ENCODE peak calls at places on chromosomes 16 and 17, in seven cellular contexts. A is OCI-LY7, W is dorsolateral prefrontal cortex, R is psoas muscle, D is heart left ventricle, P is ovary, U is stomach. N is an unnamed sample.
A peak's percentile ranks its signal among the peaks of the same experiment; 100 is the strongest.

GRCh38 chr16:17578921-17579876 is 108.4 kb upstream of the XYLT1 start:
- DNase-seq in A (peak; percentile 71), W (no peak), R (peak; percentile 21), D (peak; percentile 30), P (peak; percentile 35), U (peak; percentile 57), N (peak; percentile 62)

GRCh38 chr16:8959921-8960787 is 3.6 kb downstream of the USP7 start:
- DNase-seq in A (peak; percentile 49), W (no peak), R (no peak), D (no peak), P (peak; percentile 36), U (no peak), N (no peak)

GRCh38 chr17:70336411-70336810 is 167.1 kb downstream of the KCNJ2 start:
- DNase-seq in A (no peak), W (no peak), R (no peak), D (no peak), P (no peak), U (no peak), N (no peak)

GRCh38 chr16:20326336-20326735 is 977 bp downstream of the GP2 start:
- DNase-seq in A (no peak), W (no peak), R (no peak), D (no peak), P (no peak), U (no peak), N (no peak)

GRCh38 chr17:57011482-57012015 is 33.6 kb downstream of the SCPEP1 start:
- DNase-seq in A (no peak), W (no peak), R (no peak), D (no peak), P (no peak), U (no peak), N (no peak)

GRCh38 chr17:46027326-46028325 is 28.6 kb downstream of the STH start:
- DNase-seq in A (no peak), W (no peak), R (no peak), D (no peak), P (no peak), U (no peak), N (no peak)

GRCh38 chr16:81035975-81036750 is 521 bp downstream of the ATMIN start:
- DNase-seq in A (peak; percentile 72), W (peak; percentile 42), R (peak; percentile 34), D (peak; percentile 43), P (peak; percentile 25), U (peak; percentile 34), N (peak; percentile 6)

GRCh38 chr16:30005341-30006094 is 5.3 kb downstream of the DOC2A start:
- DNase-seq in A (peak; percentile 59), W (no peak), R (no peak), D (no peak), P (no peak), U (peak; percentile 32), N (no peak)

GRCh38 chr16:70747703-70748631 is 53.0 kb downstream of the VAC14 start:
- DNase-seq in A (no peak), W (no peak), R (peak; percentile 44), D (peak; percentile 62), P (no peak), U (no peak), N (no peak)

GRCh38 chr16:57802635-57803412 is 533 bp upstream of the KIFC3 start:
- DNase-seq in A (no peak), W (peak; percentile 81), R (no peak), D (peak; percentile 51), P (peak; percentile 31), U (peak; percentile 37), N (no peak)

GRCh38 chr17:81551458-81552243 is 502 bp downstream of the FAAP100 start:
- DNase-seq in A (peak; percentile 56), W (no peak), R (no peak), D (no peak), P (no peak), U (no peak), N (no peak)

GRCh38 chr17:3598078-3598477 is 11.1 kb downstream of the TRPV1 start:
- DNase-seq in A (no peak), W (no peak), R (no peak), D (no peak), P (no peak), U (no peak), N (no peak)

GRCh38 chr16:54059319-54059718 is 227.3 kb downstream of the IRX3 start:
- DNase-seq in A (no peak), W (no peak), R (no peak), D (no peak), P (no peak), U (no peak), N (no peak)

GRCh38 chr16:85752511-85753420 is 1.9 kb upstream of the C16orf74 start:
- DNase-seq in A (peak; percentile 66), W (no peak), R (no peak), D (peak; percentile 45), P (peak; percentile 26), U (peak; percentile 81), N (peak; percentile 43)

GRCh38 chr17:39527220-39527813 is 66.0 kb downstream of the CDK12 start:
- DNase-seq in A (peak; percentile 39), W (no peak), R (no peak), D (no peak), P (no peak), U (no peak), N (peak; percentile 9)

GRCh38 chr16:88746511-88746910 is 38.5 kb downstream of the PIEZO1 start:
- DNase-seq in A (no peak), W (no peak), R (peak; percentile 61), D (peak; percentile 62), P (peak; percentile 62), U (no peak), N (no peak)

GRCh38 chr17:50013079-50013478 is 18.1 kb upstream of the DLX3 start:
- DNase-seq in A (no peak), W (no peak), R (no peak), D (no peak), P (no peak), U (peak; percentile 0), N (no peak)

GRCh38 chr17:65595071-65595655 is 33.7 kb upstream of the AXIN2 start:
- DNase-seq in A (no peak), W (no peak), R (no peak), D (no peak), P (no peak), U (no peak), N (no peak)
- H3K27ac ChIP-seq in A (no peak overlapping the region), W (no peak overlapping the region), R (no peak overlapping the region), D (no peak overlapping the region), P (peak overlapping the region; percentile 31), U (no peak overlapping the region), N (no peak overlapping the region)

GRCh38 chr17:72950236-72950931 is 142.1 kb downstream of the SLC39A11 start:
- DNase-seq in A (no peak), W (no peak), R (no peak), D (no peak), P (no peak), U (no peak), N (no peak)

GRCh38 chr17:72953621-72954020 is 138.9 kb downstream of the SLC39A11 start:
- DNase-seq in A (no peak), W (no peak), R (no peak), D (no peak), P (no peak), U (no peak), N (no peak)

GRCh38 chr17:72952641-72953313 is 139.7 kb downstream of the SLC39A11 start:
- DNase-seq in A (no peak), W (no peak), R (no peak), D (no peak), P (no peak), U (no peak), N (no peak)

GRCh38 chr17:72954595-72954994 is 137.9 kb downstream of the SLC39A11 start:
- DNase-seq in A (no peak), W (no peak), R (no peak), D (no peak), P (no peak), U (no peak), N (no peak)

DNA sequence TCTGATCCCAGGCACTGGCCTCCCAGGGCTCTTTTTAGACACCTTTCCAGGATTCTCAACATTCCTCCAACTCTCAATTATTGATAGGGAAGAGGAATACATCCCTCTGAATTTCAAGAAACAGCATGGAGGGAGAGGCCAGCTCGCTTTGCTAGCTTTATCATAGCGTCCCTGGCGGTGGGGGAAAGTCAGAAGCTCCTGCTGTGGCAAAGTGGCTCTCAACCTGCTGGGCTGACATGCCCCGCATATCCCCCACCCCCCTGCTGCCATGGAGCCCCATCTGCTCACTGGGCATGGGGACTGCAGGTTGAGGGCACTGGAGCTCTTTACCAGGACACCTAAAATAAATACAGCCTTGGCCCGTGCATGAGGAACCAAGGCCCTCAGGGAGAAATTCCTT is 140.3 kb downstream of the SLC39A11 start:
- DNase-seq in A (no peak), W (no peak), R (no peak), D (no peak), P (no peak), U (no peak), N (no peak)
- H3K4me3 ChIP-seq in A (no peak overlapping the region), W (no peak overlapping the region), R (no peak overlapping the region), D (no peak overlapping the region), P (no peak overlapping the region), U (no peak overlapping the region), N (no peak overlapping the region)

GRCh38 chr17:42584880-42585279 is 7.4 kb upstream of the PSMC3IP start:
- DNase-seq in A (no peak), W (no peak), R (no peak), D (no peak), P (no peak), U (no peak), N (no peak)

GRCh38 chr17:42581744-42582270 is 4.3 kb upstream of the PSMC3IP start:
- DNase-seq in A (no peak), W (no peak), R (no peak), D (no peak), P (no peak), U (no peak), N (no peak)

GRCh38 chr17:42586514-42587230 is 9.1 kb upstream of the PSMC3IP start:
- DNase-seq in A (peak; percentile 67), W (no peak), R (no peak), D (no peak), P (no peak), U (no peak), N (no peak)

GRCh38 chr17:42579794-42580551 is 2.4 kb upstream of the PSMC3IP start:
- DNase-seq in A (no peak), W (no peak), R (no peak), D (no peak), P (no peak), U (no peak), N (no peak)

GRCh38 chr17:42585353-42585752 is 7.8 kb upstream of the PSMC3IP start:
- DNase-seq in A (no peak), W (no peak), R (no peak), D (no peak), P (no peak), U (no peak), N (no peak)
- H3K27ac ChIP-seq in A (peak overlapping the region; percentile 89), W (no peak overlapping the region), R (peak overlapping the region; percentile 27), D (no peak overlapping the region), P (no peak overlapping the region), U (peak overlapping the region; percentile 71), N (no peak overlapping the region)

GRCh38 chr16:56702836-56703235 is 20.6 kb downstream of the MT1X start:
- DNase-seq in A (no peak), W (no peak), R (no peak), D (no peak), P (no peak), U (no peak), N (no peak)

GRCh38 chr16:56697456-56698155 is 15.3 kb downstream of the MT1X start:
- DNase-seq in A (no peak), W (no peak), R (no peak), D (no peak), P (no peak), U (no peak), N (no peak)

GRCh38 chr16:56700195-56700594 is 17.9 kb downstream of the MT1X start:
- DNase-seq in A (no peak), W (no peak), R (no peak), D (no peak), P (no peak), U (no peak), N (no peak)

GRCh38 chr16:56700631-56701030 is 18.4 kb downstream of the MT1X start:
- DNase-seq in A (no peak), W (no peak), R (no peak), D (no peak), P (no peak), U (no peak), N (no peak)

GRCh38 chr16:56701534-56701933 is 19.3 kb downstream of the MT1X start:
- DNase-seq in A (no peak), W (no peak), R (no peak), D (no peak), P (no peak), U (no peak), N (no peak)
- H3K4me3 ChIP-seq in A (no peak overlapping the region), W (no peak overlapping the region), R (no peak overlapping the region), D (no peak overlapping the region), P (no peak overlapping the region), U (no peak overlapping the region), N (no peak overlapping the region)